ENCODE peak calls at places on chromosomes 6 and 20, in six cellular contexts. D is esophagus squamous epithelium; B is heart right ventricle; S is CD4-positive, alpha-beta T cell; Q is SK-N-SH; C is lower leg skin. K is an unnamed sample.

GRCh38 chr6:41683460-41684310 is 45.4 kb downstream of the MDFI start:
- DNase-seq in D (no peak), B (peak; percentile 81), S (peak; percentile 70), Q (peak; percentile 96), C (peak; percentile 65), K (peak; percentile 76)

GRCh38 chr6:21769973-21770372 is 176.4 kb downstream of the SOX4 start:
- DNase-seq in D (no peak), B (no peak), S (no peak), Q (no peak), C (no peak), K (no peak)

GRCh38 chr6:34414999-34415858 is 10.6 kb downstream of the RPS10 start:
- DNase-seq in D (no peak), B (peak; percentile 75), S (peak; percentile 28), Q (peak; percentile 47), C (peak; percentile 76), K (no peak)

GRCh38 chr20:15937179-15937578 is 636.1 kb downstream of the KIF16B start:
- DNase-seq in D (no peak), B (no peak), S (no peak), Q (no peak), C (no peak), K (no peak)

GRCh38 chr6:16474834-16475781 is 236.7 kb downstream of the GMPR start:
- DNase-seq in D (no peak), B (no peak), S (no peak), Q (no peak), C (no peak), K (no peak)

GRCh38 chr6:160735523-160735922 is 33.5 kb downstream of the PLG start:
- DNase-seq in D (no peak), B (no peak), S (no peak), Q (no peak), C (no peak), K (no peak)

GRCh38 chr6:1612902-1613301 is 3.2 kb downstream of the FOXC1 start:
- DNase-seq in D (no peak), B (no peak), S (no peak), Q (no peak), C (no peak), K (no peak)

GRCh38 chr20:60095456-60095855 is 137.2 kb downstream of the CDH26 start:
- DNase-seq in D (no peak), B (peak; percentile 28), S (no peak), Q (no peak), C (no peak), K (no peak)

GRCh38 chr6:107657755-107658461 is 166.2 kb downstream of the SCML4 start:
- DNase-seq in D (peak; percentile 48), B (peak; percentile 46), S (no peak), Q (peak; percentile 77), C (no peak), K (no peak)

GRCh38 chr6:119353696-119354095 is 4.1 kb upstream of the MAN1A1 start:
- DNase-seq in D (no peak), B (no peak), S (no peak), Q (no peak), C (no peak), K (no peak)

GRCh38 chr6:163501022-163501421 is 86.5 kb downstream of the QKI start:
- DNase-seq in D (no peak), B (no peak), S (no peak), Q (no peak), C (no peak), K (no peak)

GRCh38 chr6:123681957-123682462 is 45.3 kb upstream of the TRDN start:
- DNase-seq in D (no peak), B (no peak), S (no peak), Q (no peak), C (no peak), K (no peak)

GRCh38 chr6:72819609-72820008 is 197.7 kb downstream of the KCNQ5 start:
- DNase-seq in D (no peak), B (no peak), S (no peak), Q (no peak), C (no peak), K (no peak)

GRCh38 chr20:51126337-51126736 is 103.4 kb upstream of the KCNG1 start:
- DNase-seq in D (no peak), B (no peak), S (no peak), Q (no peak), C (no peak), K (no peak)

GRCh38 chr6:4134841-4135664 is at the start of gene ECI2:
- DNase-seq in D (peak; percentile 39), B (peak; percentile 68), S (peak; percentile 22), Q (peak; percentile 81), C (no peak), K (no peak)

GRCh38 chr20:54469952-54470351 is 5.4 kb upstream of the DOK5 start:
- DNase-seq in D (no peak), B (peak; percentile 19), S (no peak), Q (no peak), C (no peak), K (no peak)

GRCh38 chr20:5626603-5627002 is 123.6 kb upstream of the SHLD1 start:
- DNase-seq in D (no peak), B (no peak), S (no peak), Q (no peak), C (no peak), K (no peak)

GRCh38 chr6:7463785-7464184 is 74.2 kb downstream of the RIOK1 start:
- DNase-seq in D (no peak), B (no peak), S (no peak), Q (no peak), C (no peak), K (no peak)

GRCh38 chr6:159594106-159594749 is 98.8 kb downstream of the SOD2 start:
- DNase-seq in D (no peak), B (no peak), S (no peak), Q (no peak), C (no peak), K (no peak)

GRCh38 chr6:31744422-31744821 is 4.6 kb downstream of the MSH5 start:
- DNase-seq in D (no peak), B (no peak), S (no peak), Q (no peak), C (no peak), K (no peak)

GRCh38 chr6:140002406-140003022 is 628.1 kb upstream of the CITED2 start:
- DNase-seq in D (no peak), B (no peak), S (no peak), Q (peak; percentile 55), C (no peak), K (no peak)

GRCh38 chr6:87197547-87197946 is 42.2 kb downstream of the ZNF292 start:
- DNase-seq in D (no peak), B (no peak), S (no peak), Q (no peak), C (no peak), K (no peak)

GRCh38 chr20:1471242-1471641 is 4.6 kb upstream of the NSFL1C start:
- DNase-seq in D (no peak), B (no peak), S (no peak), Q (no peak), C (no peak), K (no peak)

GRCh38 chr6:143394351-143394750 is 56.1 kb downstream of the ADAT2 start:
- DNase-seq in D (no peak), B (no peak), S (no peak), Q (no peak), C (no peak), K (no peak)

GRCh38 chr6:143399176-143399575 is 51.3 kb downstream of the ADAT2 start:
- DNase-seq in D (no peak), B (no peak), S (no peak), Q (no peak), C (no peak), K (no peak)

GRCh38 chr6:143397229-143398222 is 53.0 kb downstream of the ADAT2 start:
- DNase-seq in D (no peak), B (peak; percentile 44), S (no peak), Q (no peak), C (peak; percentile 75), K (peak; percentile 10)

GRCh38 chr6:143396497-143397228 is 53.8 kb downstream of the ADAT2 start:
- DNase-seq in D (no peak), B (no peak), S (no peak), Q (no peak), C (no peak), K (no peak)

GRCh38 chr6:143395699-143396098 is 54.8 kb downstream of the ADAT2 start:
- DNase-seq in D (no peak), B (no peak), S (no peak), Q (no peak), C (no peak), K (no peak)
- TF ChIP-seq CTCF in D (no peak), B (no peak), S (no peak), Q (no peak), C (no peak), K (no peak)

GRCh38 chr6:39003072-39003471 is 45.5 kb upstream of the GLP1R start:
- DNase-seq in D (no peak), B (no peak), S (no peak), Q (no peak), C (no peak), K (no peak)
- TF ChIP-seq CTCF in D (no peak), B (no peak), S (no peak), Q (peak; percentile 21), C (no peak), K (peak; percentile 43)

GRCh38 chr6:79646006-79646405 is 14.9 kb downstream of the SH3BGRL2 start:
- DNase-seq in D (no peak), B (no peak), S (no peak), Q (no peak), C (no peak), K (no peak)
- TF ChIP-seq CTCF in D (no peak), B (no peak), S (peak; percentile 52), Q (no peak), C (no peak), K (peak; percentile 33)

GRCh38 chr6:33206027-33206863 is 1.8 kb downstream of the HSD17B8 start:
- DNase-seq in D (no peak), B (no peak), S (no peak), Q (peak; percentile 3), C (no peak), K (no peak)

GRCh38 chr6:33206864-33207568 is 1.3 kb upstream of the RING1 start:
- DNase-seq in D (no peak), B (no peak), S (no peak), Q (peak; percentile 21), C (no peak), K (no peak)

GRCh38 chr6:33204165-33204414 is 365 bp upstream of the HSD17B8 start:
- DNase-seq in D (no peak), B (no peak), S (no peak), Q (no peak), C (no peak), K (no peak)

GRCh38 chr6:33204415-33205171 is at the start of gene HSD17B8:
- DNase-seq in D (peak; percentile 74), B (peak; percentile 96), S (peak; percentile 83), Q (peak; percentile 94), C (peak; percentile 94), K (peak; percentile 88)

DNA sequence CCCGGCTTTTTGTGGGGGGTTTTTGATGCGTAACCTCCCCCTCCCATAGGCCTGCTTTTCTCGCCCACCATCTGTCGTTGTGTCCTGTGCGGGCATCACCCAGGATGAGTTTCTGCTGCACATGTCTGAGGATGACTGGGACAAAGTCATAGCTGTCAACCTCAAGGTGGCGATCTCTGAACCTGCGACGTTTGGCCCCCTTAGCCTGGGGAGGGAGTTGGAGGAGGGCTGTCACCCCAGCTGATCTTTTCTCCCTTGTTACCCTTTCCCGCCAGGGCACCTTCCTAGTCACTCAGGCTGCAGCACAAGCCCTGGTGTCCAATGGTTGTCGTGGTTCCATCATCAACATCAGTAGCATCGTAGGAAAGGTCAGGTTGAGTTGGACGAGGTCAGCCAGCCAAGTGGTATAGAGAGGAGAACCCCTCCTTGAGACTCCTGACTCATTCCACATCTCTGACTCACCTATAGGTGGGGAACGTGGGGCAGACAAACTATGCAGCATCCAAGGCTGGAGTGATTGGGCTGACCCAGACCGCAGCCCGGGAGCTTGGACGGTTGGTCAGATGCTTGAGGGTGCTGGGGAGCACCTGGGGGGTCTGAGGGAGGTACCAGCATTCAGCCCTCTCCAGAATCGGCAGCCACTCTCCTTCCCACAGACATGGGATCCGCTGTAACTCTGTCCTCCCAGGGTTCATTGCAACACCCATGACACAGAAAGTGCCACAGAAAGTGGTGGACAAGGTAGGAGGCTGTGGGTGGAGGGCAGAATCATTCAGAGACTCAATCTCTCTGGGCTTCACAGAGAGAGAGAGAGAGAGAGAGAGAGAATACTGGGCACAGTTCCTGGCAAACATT is 944 bp downstream of the HSD17B8 start:
- DNase-seq in D (no peak), B (no peak), S (no peak), Q (peak; percentile 42), C (no peak), K (no peak)
- TF ChIP-seq CTCF in D (no peak), B (no peak), S (no peak), Q (peak; percentile 33), C (no peak), K (no peak)

K was measured in progenitor cell of endocrine pancreas.